ENCODE peak calls at places on chromosomes 6 and 20, in nine cellular contexts. E is activated CD8-positive, alpha-beta memory T cell treated with anti-CD3 and anti-CD28 coated beads for 1 hour; P is astrocyte; A is stimulated activated naive B cell treated with anti-CD40 and anti-IgM and Interleukin-4, amounts not matched to agents 10 μg/mL and 1 μg/mL and 100 μg/mL, for 72 hours; G is T47D; O is substantia nigra; Q is chondrocyte; L is SK-N-SH; T is G401. S is an unnamed sample.

GRCh38 chr6:159933077-159933476 is 35.8 kb upstream of the IGF2R start:
- DNase-seq in T (no peak), A (no peak), G (no peak), P (no peak), O (no peak), Q (no peak), L (no peak), E (no peak), S (no peak)

GRCh38 chr6:139124887-139125672 is 9.8 kb upstream of the HECA start:
- DNase-seq in Q (no peak), G (no peak), A (peak; percentile 73), L (peak; percentile 39), T (no peak), P (peak; percentile 55), O (no peak), E (peak; percentile 57), S (no peak)

GRCh38 chr6:27757307-27757706 is 154.9 kb downstream of the OR2B2 start:
- DNase-seq in E (peak; percentile 29), P (no peak), O (no peak), T (peak; percentile 25), Q (no peak), G (peak; percentile 32), A (no peak), L (no peak), S (peak; percentile 68)

GRCh38 chr6:84027340-84028183 is 6.0 kb upstream of the MRAP2 start:
- DNase-seq in O (no peak), G (no peak), A (no peak), E (no peak), P (peak; percentile 65), L (peak; percentile 71), Q (no peak), T (peak; percentile 35), S (no peak)

GRCh38 chr6:131858765-131859490 is 51.1 kb downstream of the ENPP1 start:
- DNase-seq in L (no peak), A (no peak), Q (no peak), O (no peak), P (peak; percentile 92), G (no peak), T (no peak), E (no peak), S (no peak)

GRCh38 chr6:13485923-13486557 is 1.4 kb downstream of the GFOD1 start:
- DNase-seq in G (peak; percentile 56), P (peak; percentile 30), E (no peak), T (peak; percentile 74), Q (no peak), A (no peak), O (peak; percentile 34), L (peak; percentile 70), S (peak; percentile 47)

GRCh38 chr20:62818592-62819493 is 2.0 kb downstream of the COL9A3 start:
- DNase-seq in T (peak; percentile 39), O (peak; percentile 69), G (no peak), P (no peak), L (peak; percentile 92), A (no peak), E (no peak), Q (no peak), S (peak; percentile 62)

GRCh38 chr6:37092851-37093727 is 76.9 kb upstream of the PIM1 start:
- DNase-seq in P (peak; percentile 54), T (no peak), L (no peak), O (no peak), G (no peak), Q (no peak), E (no peak), A (no peak), S (no peak)

GRCh38 chr6:149202967-149203366 is 114.5 kb upstream of the TAB2 start:
- DNase-seq in L (no peak), G (no peak), T (no peak), E (no peak), A (no peak), O (no peak), Q (no peak), P (no peak), S (no peak)

GRCh38 chr6:107179004-107179403 is 63.7 kb upstream of the BEND3 start:
- DNase-seq in Q (no peak), O (no peak), G (no peak), P (no peak), A (no peak), E (no peak), L (no peak), T (no peak), S (no peak)

GRCh38 chr20:23404196-23404595 is 17.1 kb downstream of the NAPB start:
- DNase-seq in T (no peak), E (no peak), P (no peak), O (no peak), A (no peak), Q (no peak), G (no peak), L (no peak), S (no peak)

GRCh38 chr6:25419879-25420278 is 140.7 kb downstream of the CARMIL1 start:
- DNase-seq in E (no peak), O (no peak), Q (no peak), A (no peak), P (no peak), G (no peak), T (no peak), L (no peak), S (no peak)

S was measured in retina.